ENCODE peak calls at places on chromosomes 4 and X, in ten cellular contexts. One of them, this sample, is unnamed.

GRCh38 chr4:105092356-105092755 is 54.3 kb upstream of the TET2 start:
- DNase-seq in HT1080: peak
- DNase-seq in iPS DF 19.7: no peak
- DNase-seq in suprapubic skin: no peak
- DNase-seq in cerebellar cortex: no peak
- DNase-seq in mucosa of descending colon: no peak
- DNase-seq in Daoy: peak
- DNase-seq in tibial artery: no peak
- DNase-seq in NCI-H774: no peak
- DNase-seq in activated T-helper 1 cell treated with Interleukin-2 at 50 U/mL for 16 hours: no peak
- DNase-seq in this sample: no peak

GRCh38 chrX:12118134-12118533 is 20.1 kb upstream of the FRMPD4 start:
- DNase-seq in HT1080: no peak
- DNase-seq in mucosa of descending colon: no peak
- DNase-seq in NCI-H774: no peak
- DNase-seq in Daoy: no peak
- DNase-seq in iPS DF 19.7: no peak
- DNase-seq in cerebellar cortex: no peak
- DNase-seq in activated T-helper 1 cell treated with Interleukin-2 at 50 U/mL for 16 hours: no peak
- DNase-seq in tibial artery: no peak
- DNase-seq in suprapubic skin: no peak
- DNase-seq in this sample: no peak

GRCh38 chr4:126611900-126612299 is 1020.9 kb upstream of the INTU start:
- DNase-seq in activated T-helper 1 cell treated with Interleukin-2 at 50 U/mL for 16 hours: no peak
- DNase-seq in tibial artery: no peak
- DNase-seq in HT1080: peak
- DNase-seq in Daoy: no peak
- DNase-seq in cerebellar cortex: no peak
- DNase-seq in mucosa of descending colon: no peak
- DNase-seq in suprapubic skin: no peak
- DNase-seq in NCI-H774: no peak
- DNase-seq in iPS DF 19.7: no peak
- DNase-seq in this sample: no peak

GRCh38 chr4:183765121-183765990 is 106.3 kb downstream of the TRAPPC11 start:
- DNase-seq in Daoy: peak
- DNase-seq in HT1080: no peak
- DNase-seq in NCI-H774: no peak
- DNase-seq in cerebellar cortex: no peak
- DNase-seq in suprapubic skin: no peak
- DNase-seq in activated T-helper 1 cell treated with Interleukin-2 at 50 U/mL for 16 hours: no peak
- DNase-seq in mucosa of descending colon: no peak
- DNase-seq in tibial artery: no peak
- DNase-seq in iPS DF 19.7: no peak
- DNase-seq in this sample: no peak

GRCh38 chr4:32706893-32707292 is 1986.7 kb downstream of the PCDH7 start:
- DNase-seq in mucosa of descending colon: no peak
- DNase-seq in iPS DF 19.7: no peak
- DNase-seq in activated T-helper 1 cell treated with Interleukin-2 at 50 U/mL for 16 hours: no peak
- DNase-seq in tibial artery: no peak
- DNase-seq in HT1080: no peak
- DNase-seq in cerebellar cortex: no peak
- DNase-seq in NCI-H774: no peak
- DNase-seq in suprapubic skin: no peak
- DNase-seq in Daoy: no peak
- DNase-seq in this sample: no peak

GRCh38 chr4:1009647-1010521 is 1.5 kb upstream of the FGFRL1 start:
- DNase-seq in iPS DF 19.7: no peak
- DNase-seq in Daoy: peak
- DNase-seq in tibial artery: peak
- DNase-seq in activated T-helper 1 cell treated with Interleukin-2 at 50 U/mL for 16 hours: peak
- DNase-seq in HT1080: peak
- DNase-seq in mucosa of descending colon: peak
- DNase-seq in suprapubic skin: no peak
- DNase-seq in cerebellar cortex: no peak
- DNase-seq in NCI-H774: peak
- DNase-seq in this sample: peak

GRCh38 chr4:156196722-156197121 is 243.1 kb upstream of the CTSO start:
- DNase-seq in NCI-H774: no peak
- DNase-seq in tibial artery: no peak
- DNase-seq in Daoy: no peak
- DNase-seq in mucosa of descending colon: no peak
- DNase-seq in suprapubic skin: no peak
- DNase-seq in activated T-helper 1 cell treated with Interleukin-2 at 50 U/mL for 16 hours: no peak
- DNase-seq in iPS DF 19.7: no peak
- DNase-seq in HT1080: no peak
- DNase-seq in cerebellar cortex: no peak
- DNase-seq in this sample: no peak

GRCh38 chrX:49192722-49193328 is 6.7 kb upstream of the PRICKLE3 start:
- DNase-seq in suprapubic skin: no peak
- DNase-seq in activated T-helper 1 cell treated with Interleukin-2 at 50 U/mL for 16 hours: no peak
- DNase-seq in HT1080: no peak
- DNase-seq in NCI-H774: no peak
- DNase-seq in cerebellar cortex: peak
- DNase-seq in iPS DF 19.7: no peak
- DNase-seq in tibial artery: no peak
- DNase-seq in mucosa of descending colon: no peak
- DNase-seq in Daoy: no peak
- DNase-seq in this sample: no peak

GRCh38 chr4:99885063-99885664 is 9.1 kb downstream of the LAMTOR3 start:
- DNase-seq in cerebellar cortex: peak
- DNase-seq in Daoy: no peak
- DNase-seq in HT1080: no peak
- DNase-seq in iPS DF 19.7: no peak
- DNase-seq in NCI-H774: no peak
- DNase-seq in activated T-helper 1 cell treated with Interleukin-2 at 50 U/mL for 16 hours: no peak
- DNase-seq in suprapubic skin: no peak
- DNase-seq in mucosa of descending colon: no peak
- DNase-seq in tibial artery: no peak
- DNase-seq in this sample: no peak

GRCh38 chrX:88660836-88661235 is 86.2 kb upstream of the CPXCR1 start:
- DNase-seq in HT1080: no peak
- DNase-seq in NCI-H774: no peak
- DNase-seq in mucosa of descending colon: no peak
- DNase-seq in activated T-helper 1 cell treated with Interleukin-2 at 50 U/mL for 16 hours: no peak
- DNase-seq in cerebellar cortex: no peak
- DNase-seq in iPS DF 19.7: no peak
- DNase-seq in suprapubic skin: no peak
- DNase-seq in tibial artery: no peak
- DNase-seq in Daoy: no peak
- DNase-seq in this sample: no peak

GRCh38 chrX:67295924-67296323 is 247.9 kb upstream of the AR start:
- DNase-seq in tibial artery: no peak
- DNase-seq in mucosa of descending colon: no peak
- DNase-seq in cerebellar cortex: no peak
- DNase-seq in suprapubic skin: no peak
- DNase-seq in NCI-H774: no peak
- DNase-seq in HT1080: no peak
- DNase-seq in iPS DF 19.7: no peak
- DNase-seq in activated T-helper 1 cell treated with Interleukin-2 at 50 U/mL for 16 hours: no peak
- DNase-seq in Daoy: no peak
- DNase-seq in this sample: no peak

GRCh38 chr4:71882113-71882512 is 98.2 kb upstream of the GC start:
- DNase-seq in NCI-H774: no peak
- DNase-seq in suprapubic skin: no peak
- DNase-seq in HT1080: no peak
- DNase-seq in cerebellar cortex: no peak
- DNase-seq in Daoy: no peak
- DNase-seq in mucosa of descending colon: no peak
- DNase-seq in activated T-helper 1 cell treated with Interleukin-2 at 50 U/mL for 16 hours: no peak
- DNase-seq in iPS DF 19.7: no peak
- DNase-seq in tibial artery: no peak
- DNase-seq in this sample: no peak

GRCh38 chrX:1582686-1583437 is 8.5 kb upstream of the AKAP17A start:
- DNase-seq in Daoy: peak
- DNase-seq in mucosa of descending colon: no peak
- DNase-seq in suprapubic skin: no peak
- DNase-seq in cerebellar cortex: no peak
- DNase-seq in HT1080: peak
- DNase-seq in NCI-H774: no peak
- DNase-seq in tibial artery: no peak
- DNase-seq in iPS DF 19.7: no peak
- DNase-seq in activated T-helper 1 cell treated with Interleukin-2 at 50 U/mL for 16 hours: peak
- DNase-seq in this sample: no peak

GRCh38 chrX:149490100-149490499 is 15.0 kb downstream of the IDS start:
- DNase-seq in iPS DF 19.7: no peak
- DNase-seq in tibial artery: no peak
- DNase-seq in suprapubic skin: no peak
- DNase-seq in mucosa of descending colon: no peak
- DNase-seq in NCI-H774: no peak
- DNase-seq in cerebellar cortex: no peak
- DNase-seq in activated T-helper 1 cell treated with Interleukin-2 at 50 U/mL for 16 hours: no peak
- DNase-seq in HT1080: no peak
- DNase-seq in Daoy: no peak
- DNase-seq in this sample: no peak

GRCh38 chrX:23885803-23886202 is 21.9 kb downstream of the APOO start:
- DNase-seq in NCI-H774: peak
- DNase-seq in activated T-helper 1 cell treated with Interleukin-2 at 50 U/mL for 16 hours: no peak
- DNase-seq in iPS DF 19.7: no peak
- DNase-seq in Daoy: no peak
- DNase-seq in HT1080: no peak
- DNase-seq in cerebellar cortex: no peak
- DNase-seq in suprapubic skin: no peak
- DNase-seq in mucosa of descending colon: no peak
- DNase-seq in tibial artery: no peak
- DNase-seq in this sample: no peak

GRCh38 chrX:9341305-9342201 is 123.3 kb upstream of the TBL1X start:
- DNase-seq in iPS DF 19.7: no peak
- DNase-seq in tibial artery: peak
- DNase-seq in suprapubic skin: no peak
- DNase-seq in NCI-H774: peak
- DNase-seq in activated T-helper 1 cell treated with Interleukin-2 at 50 U/mL for 16 hours: peak
- DNase-seq in mucosa of descending colon: peak
- DNase-seq in cerebellar cortex: no peak
- DNase-seq in HT1080: peak
- DNase-seq in Daoy: peak
- DNase-seq in this sample: no peak

GRCh38 chr4:1796486-1797204 is 3.6 kb downstream of the FGFR3 start:
- DNase-seq in suprapubic skin: no peak
- DNase-seq in HT1080: no peak
- DNase-seq in Daoy: no peak
- DNase-seq in activated T-helper 1 cell treated with Interleukin-2 at 50 U/mL for 16 hours: no peak
- DNase-seq in mucosa of descending colon: no peak
- DNase-seq in tibial artery: no peak
- DNase-seq in NCI-H774: no peak
- DNase-seq in cerebellar cortex: no peak
- DNase-seq in iPS DF 19.7: no peak
- DNase-seq in this sample: no peak

This sample was measured in occipital lobe.